ENCODE peak calls at places on chromosomes 7 and 10, in four cellular contexts. One of them, this sample, is unnamed.

GRCh38 chr7:116271980-116272886 is 61.9 kb downstream of the TES start:
- DNase-seq in GM23338: no peak
- DNase-seq in HCT116: peak
- DNase-seq in neural progenitor cell: no peak
- DNase-seq in this sample: peak

GRCh38 chr7:116932566-116932965 is 20.7 kb upstream of the ST7 start:
- DNase-seq in neural progenitor cell: no peak
- DNase-seq in GM23338: no peak
- DNase-seq in HCT116: no peak
- DNase-seq in this sample: no peak

GRCh38 chr7:76037310-76037709 is 10.5 kb downstream of the STYXL1 start:
- DNase-seq in HCT116: no peak
- DNase-seq in GM23338: no peak
- DNase-seq in neural progenitor cell: no peak
- DNase-seq in this sample: no peak

GRCh38 chr7:115052706-115053105 is 130.8 kb downstream of the MDFIC start:
- DNase-seq in neural progenitor cell: no peak
- DNase-seq in GM23338: peak
- DNase-seq in HCT116: no peak
- DNase-seq in this sample: no peak

GRCh38 chr10:89476676-89477075 is 58.7 kb downstream of the SLC16A12 start:
- DNase-seq in neural progenitor cell: no peak
- DNase-seq in HCT116: no peak
- DNase-seq in GM23338: no peak
- DNase-seq in this sample: no peak

GRCh38 chr7:88132725-88133124 is 87.1 kb downstream of the SRI start:
- DNase-seq in GM23338: no peak
- DNase-seq in HCT116: no peak
- DNase-seq in neural progenitor cell: no peak
- DNase-seq in this sample: no peak

GRCh38 chr10:3805227-3805790 is 20.3 kb upstream of the KLF6 start:
- DNase-seq in HCT116: peak
- DNase-seq in GM23338: no peak
- DNase-seq in neural progenitor cell: no peak
- DNase-seq in this sample: no peak

GRCh38 chr7:131218727-131219128 is 108.9 kb upstream of the MKLN1 start:
- DNase-seq in HCT116: no peak
- DNase-seq in neural progenitor cell: no peak
- DNase-seq in GM23338: no peak
- DNase-seq in this sample: no peak

GRCh38 chr7:28330384-28331070 is 81.8 kb upstream of the CREB5 start:
- DNase-seq in GM23338: no peak
- DNase-seq in neural progenitor cell: no peak
- DNase-seq in HCT116: no peak
- DNase-seq in this sample: no peak

GRCh38 chr10:23452010-23452655 is 13.3 kb downstream of the OTUD1 start:
- DNase-seq in GM23338: no peak
- DNase-seq in HCT116: no peak
- DNase-seq in neural progenitor cell: no peak
- DNase-seq in this sample: no peak

GRCh38 chr7:155505422-155505793 is 41.0 kb downstream of the CNPY1 start:
- DNase-seq in GM23338: no peak
- DNase-seq in neural progenitor cell: no peak
- DNase-seq in HCT116: no peak
- DNase-seq in this sample: no peak

GRCh38 chr10:57788117-57788516 is 479.6 kb downstream of the IPMK start:
- DNase-seq in GM23338: no peak
- DNase-seq in HCT116: no peak
- DNase-seq in neural progenitor cell: no peak
- DNase-seq in this sample: no peak

GRCh38 chr7:2520808-2521146 is 1.2 kb downstream of the LFNG start:
- DNase-seq in HCT116: no peak
- DNase-seq in GM23338: no peak
- DNase-seq in neural progenitor cell: no peak
- DNase-seq in this sample: no peak

GRCh38 chr7:2521341-2521745 is 1.8 kb downstream of the LFNG start:
- DNase-seq in GM23338: no peak
- DNase-seq in HCT116: no peak
- DNase-seq in neural progenitor cell: peak
- DNase-seq in this sample: no peak

GRCh38 chr7:2519119-2519930 is at the start of gene LFNG:
- DNase-seq in HCT116: peak
- DNase-seq in GM23338: peak
- DNase-seq in neural progenitor cell: peak
- DNase-seq in this sample: peak

GRCh38 chr7:2518737-2519118 is 846 bp upstream of the LFNG start:
- DNase-seq in neural progenitor cell: peak
- DNase-seq in HCT116: no peak
- DNase-seq in GM23338: no peak
- DNase-seq in this sample: no peak

DNA sequence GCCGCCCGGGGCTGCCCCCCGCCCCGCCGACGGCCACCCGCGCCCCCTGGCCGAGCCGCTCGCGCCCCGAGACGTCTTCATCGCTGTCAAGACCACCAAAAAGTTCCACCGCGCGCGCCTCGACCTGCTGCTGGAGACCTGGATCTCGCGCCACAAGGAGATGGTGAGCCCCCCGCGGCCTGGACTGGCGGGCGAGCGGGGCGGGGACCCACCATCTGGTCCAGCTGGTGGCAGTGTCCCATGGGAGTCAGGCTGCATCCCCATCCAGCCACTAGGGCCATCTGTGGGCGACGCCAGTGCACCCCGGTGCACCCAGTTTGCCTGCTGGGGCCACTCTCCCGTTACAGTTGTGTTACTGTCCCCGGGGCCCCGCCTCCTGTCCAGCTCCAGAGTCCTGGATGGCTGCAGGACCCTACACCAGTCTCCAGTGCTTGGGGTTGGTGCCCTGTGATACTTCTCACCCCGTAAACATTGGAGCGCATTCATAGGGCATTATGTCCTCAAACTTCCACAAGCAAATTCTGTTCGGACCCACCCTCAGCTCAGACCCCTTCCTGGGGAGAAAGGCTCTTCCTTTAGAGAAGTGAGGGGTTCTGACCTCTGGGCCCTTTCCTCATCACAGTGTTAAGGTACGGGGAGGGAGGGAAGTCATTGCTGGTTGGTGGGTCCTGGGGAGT is 695 bp downstream of the LFNG start:
- DNase-seq in GM23338: peak
- DNase-seq in neural progenitor cell: peak
- DNase-seq in HCT116: no peak
- DNase-seq in this sample: no peak
- H2AFZ ChIP-seq in GM23338: no peak
- H2AFZ ChIP-seq in neural progenitor cell: no peak
- H2AFZ ChIP-seq in HCT116: no peak
- H2AFZ ChIP-seq in this sample: no peak

GRCh38 chr10:122446668-122447410 is 7.6 kb upstream of the ARMS2 start:
- DNase-seq in neural progenitor cell: no peak
- DNase-seq in GM23338: peak
- DNase-seq in HCT116: peak
- DNase-seq in this sample: peak
- H3K27ac ChIP-seq in neural progenitor cell: no peak
- H3K27ac ChIP-seq in GM23338: no peak
- H3K27ac ChIP-seq in HCT116: no peak
- H3K27ac ChIP-seq in this sample: peak

GRCh38 chr10:127016331-127016730 is 111.1 kb downstream of the DOCK1 start:
- DNase-seq in neural progenitor cell: no peak
- DNase-seq in GM23338: no peak
- DNase-seq in HCT116: no peak
- DNase-seq in this sample: no peak
- TF ChIP-seq EZH2phosphoT487 in neural progenitor cell: no peak
- TF ChIP-seq EZH2phosphoT487 in GM23338: no peak
- TF ChIP-seq EZH2phosphoT487 in HCT116: no peak
- TF ChIP-seq EZH2phosphoT487 in this sample: no peak

GRCh38 chr7:69683002-69683401 is 84.7 kb downstream of the AUTS2 start:
- DNase-seq in GM23338: peak
- DNase-seq in HCT116: no peak
- DNase-seq in neural progenitor cell: no peak
- DNase-seq in this sample: no peak
- H2AFZ ChIP-seq in GM23338: no peak
- H2AFZ ChIP-seq in HCT116: no peak
- H2AFZ ChIP-seq in neural progenitor cell: no peak
- H2AFZ ChIP-seq in this sample: no peak

This sample was measured in hepatocyte.